ENCODE peak calls at places on chromosomes 3 and 15, in ten cellular contexts. X, I, U, S, M, K, G, H, N and Q are unnamed samples.

GRCh38 chr15:53586815-53587214 is 172.6 kb downstream of the WDR72 start:
- DNase-seq in X (peak; percentile 39), I (no peak), U (no peak), S (peak; percentile 52), M (peak; percentile 80), K (peak; percentile 57), G (no peak), H (peak; percentile 35), N (peak; percentile 81), Q (peak; percentile 39)

GRCh38 chr3:12996181-12996506 is 77.1 kb downstream of the IQSEC1 start:
- DNase-seq in X (no peak), I (no peak), U (no peak), S (no peak), M (no peak), K (no peak), G (no peak), H (no peak), N (no peak), Q (no peak)

GRCh38 chr15:81357178-81357686 is 16.8 kb downstream of the TMC3 start:
- DNase-seq in X (no peak), I (no peak), U (no peak), S (no peak), M (no peak), K (no peak), G (peak; percentile 56), H (no peak), N (no peak), Q (no peak)

GRCh38 chr15:50046868-50047267 is 72.2 kb downstream of the ATP8B4 start:
- DNase-seq in X (no peak), I (no peak), U (no peak), S (no peak), M (no peak), K (no peak), G (no peak), H (no peak), N (no peak), Q (no peak)

GRCh38 chr3:44845528-44846520 is 15.9 kb upstream of the TMEM42 start:
- DNase-seq in X (no peak), I (no peak), U (no peak), S (no peak), M (no peak), K (no peak), G (no peak), H (no peak), N (no peak), Q (no peak)

GRCh38 chr3:55579499-55579898 is 92.4 kb upstream of the WNT5A start:
- DNase-seq in X (no peak), I (no peak), U (no peak), S (no peak), M (no peak), K (peak; percentile 66), G (no peak), H (no peak), N (no peak), Q (no peak)

GRCh38 chr3:146468234-146468931 is 978 bp downstream of the PLSCR2 start:
- DNase-seq in X (no peak), I (peak; percentile 71), U (no peak), S (no peak), M (peak; percentile 50), K (no peak), G (no peak), H (no peak), N (peak; percentile 32), Q (no peak)

GRCh38 chr3:88137836-88138235 is 11.9 kb upstream of the C3orf38 start:
- DNase-seq in X (no peak), I (no peak), U (no peak), S (no peak), M (no peak), K (no peak), G (no peak), H (no peak), N (no peak), Q (no peak)

GRCh38 chr3:103991461-103992115 is 1375.1 kb upstream of the ALCAM start:
- DNase-seq in X (no peak), I (no peak), U (no peak), S (no peak), M (no peak), K (no peak), G (no peak), H (no peak), N (no peak), Q (no peak)

GRCh38 chr15:41474941-41475340 is 18.7 kb upstream of the ITPKA start:
- DNase-seq in X (no peak), I (no peak), U (no peak), S (no peak), M (peak; percentile 63), K (no peak), G (no peak), H (no peak), N (peak; percentile 75), Q (no peak)

DNA sequence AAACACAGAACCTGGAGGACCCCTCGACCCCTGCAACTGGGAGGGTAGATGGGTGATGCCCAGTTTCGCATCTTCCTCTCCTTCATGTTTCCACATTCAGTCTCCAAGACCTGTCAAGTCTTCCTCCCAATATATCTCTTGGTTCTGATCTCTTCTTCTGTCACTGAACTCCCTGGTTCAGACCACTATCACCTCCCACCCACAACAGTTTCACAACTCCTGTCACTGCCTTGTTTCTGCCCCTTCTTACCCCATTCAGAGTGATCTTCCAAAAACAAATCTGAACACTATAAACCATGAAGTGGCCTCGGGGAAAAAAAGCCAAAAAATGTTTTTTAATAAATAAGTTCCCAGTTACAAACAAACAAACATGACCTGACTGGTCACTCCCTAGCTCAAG is 12.4 kb upstream of the XYLB start:
- DNase-seq in X (no peak), I (no peak), U (no peak), S (no peak), M (no peak), K (no peak), G (no peak), H (no peak), N (no peak), Q (no peak)
- TF ChIP-seq CTCF in X (no peak), I (no peak), U (no peak), S (no peak), M (no peak), K (no peak), G (no peak), H (no peak), N (no peak), Q (no peak)

DNA sequence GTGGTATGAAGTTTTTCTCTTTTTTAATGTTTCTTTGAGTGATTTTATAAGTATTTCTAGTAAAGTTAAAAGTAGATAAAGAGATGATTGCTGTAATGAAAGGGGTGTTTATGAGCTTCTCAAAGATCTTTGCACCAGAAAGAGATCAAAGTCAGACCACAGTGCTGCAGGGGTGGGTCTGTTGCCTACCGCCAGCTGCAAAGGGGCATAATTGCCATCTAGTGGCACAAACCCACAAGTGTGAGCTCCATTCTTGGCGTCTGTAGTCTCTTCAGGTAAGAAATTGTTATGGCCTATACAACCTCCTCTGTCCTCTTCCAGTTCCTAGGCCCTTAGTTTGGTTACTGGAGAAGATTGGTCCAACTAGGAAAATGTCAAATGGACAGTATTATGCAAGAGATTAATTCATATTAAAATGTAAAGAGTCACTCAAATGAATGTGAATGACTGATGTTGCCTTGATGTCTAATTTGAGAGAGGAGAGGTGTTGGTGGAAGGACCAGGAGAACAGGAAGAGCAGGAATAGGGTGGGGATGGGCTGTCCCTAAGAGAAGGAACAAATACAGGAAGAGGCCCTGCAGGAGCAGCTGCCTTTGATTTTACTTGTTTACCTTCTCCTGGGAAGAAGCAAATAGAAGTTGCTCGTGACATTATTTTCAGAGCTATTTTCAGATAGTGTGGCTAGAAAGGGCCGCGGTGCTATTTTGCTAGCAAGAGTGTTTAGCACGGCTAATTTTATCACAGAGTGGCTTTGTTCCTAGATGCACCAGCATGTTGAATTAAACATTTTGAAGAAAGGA is 53.0 kb upstream of the GSK3B start:
- DNase-seq in X (no peak), I (no peak), U (no peak), S (no peak), M (peak; percentile 83), K (no peak), G (no peak), H (peak; percentile 61), N (peak; percentile 84), Q (peak; percentile 67)
- TF ChIP-seq CTCF in X (peak; percentile 14), I (no peak), U (no peak), S (peak; percentile 29), M (no peak), K (no peak), G (no peak), H (no peak), N (no peak), Q (peak; percentile 55)

GRCh38 chr3:127784865-127785710 is 37.2 kb downstream of the MGLL start:
- DNase-seq in X (no peak), I (no peak), U (no peak), S (no peak), M (peak; percentile 83), K (peak; percentile 71), G (no peak), H (peak; percentile 86), N (peak; percentile 79), Q (no peak)

GRCh38 chr3:127784283-127784682 is 38.0 kb downstream of the MGLL start:
- DNase-seq in X (no peak), I (no peak), U (no peak), S (no peak), M (no peak), K (peak; percentile 53), G (no peak), H (no peak), N (no peak), Q (no peak)

GRCh38 chr3:127780536-127781400 is 41.5 kb downstream of the MGLL start:
- DNase-seq in X (no peak), I (no peak), U (no peak), S (no peak), M (no peak), K (no peak), G (no peak), H (no peak), N (no peak), Q (no peak)

GRCh38 chr3:127781411-127782001 is 40.8 kb downstream of the MGLL start:
- DNase-seq in X (no peak), I (no peak), U (peak; percentile 79), S (no peak), M (no peak), K (no peak), G (no peak), H (no peak), N (no peak), Q (no peak)

GRCh38 chr3:127783166-127783565 is 39.1 kb downstream of the MGLL start:
- DNase-seq in X (no peak), I (peak; percentile 38), U (no peak), S (no peak), M (no peak), K (peak; percentile 34), G (no peak), H (no peak), N (no peak), Q (no peak)
- TF ChIP-seq CTCF in X (no peak), I (no peak), U (no peak), S (no peak), M (no peak), K (no peak), G (no peak), H (no peak), N (no peak), Q (no peak)

DNA sequence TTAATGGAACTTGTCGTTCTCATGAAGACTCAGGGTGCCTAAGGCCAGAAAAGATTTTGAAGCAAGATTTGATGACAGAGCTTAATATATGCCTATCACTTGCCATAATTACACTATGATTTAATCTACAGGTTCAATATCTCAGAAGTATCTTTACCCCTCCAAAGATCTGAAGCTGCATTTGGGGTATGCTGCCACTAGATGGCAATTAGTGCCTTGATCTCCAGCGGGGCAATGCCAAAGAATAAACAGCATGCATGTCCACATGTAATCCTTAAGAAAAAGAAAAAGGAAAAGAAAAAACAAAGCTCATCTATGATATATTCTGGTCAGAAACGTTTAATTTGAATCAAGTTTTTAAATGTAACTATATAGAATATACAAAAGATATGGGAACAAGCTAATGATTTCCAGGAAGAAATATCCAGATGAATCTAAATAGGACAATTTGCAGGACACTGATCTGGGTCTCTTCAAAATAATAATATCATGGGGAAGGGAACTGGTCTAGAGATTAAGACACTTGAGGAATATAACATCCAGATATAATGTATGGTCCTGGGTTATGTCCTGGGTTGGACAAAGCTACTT is 55.0 kb upstream of the SOX14 start:
- DNase-seq in X (no peak), I (no peak), U (no peak), S (peak; percentile 9), M (no peak), K (no peak), G (no peak), H (no peak), N (peak; percentile 7), Q (no peak)
- TF ChIP-seq CTCF in X (peak; percentile 67), I (no peak), U (no peak), S (peak; percentile 74), M (peak; percentile 24), K (no peak), G (no peak), H (peak; percentile 44), N (no peak), Q (peak; percentile 29)